ENCODE peak calls at places on chromosomes 2 and 18, in four cellular contexts. L is BJ, M is GM13977, W is Calu3. H is an unnamed sample.

GRCh38 chr2:72992734-72993102 is 75.4 kb downstream of the EMX1 start:
- DNase-seq in L (no peak), M (no peak), W (no peak), H (no peak)

GRCh38 chr2:184920451-184920965 is 322.2 kb downstream of the ZNF804A start:
- DNase-seq in L (no peak), M (no peak), W (no peak), H (no peak)

GRCh38 chr2:21633531-21634310 is 510.0 kb downstream of the TDRD15 start:
- DNase-seq in L (no peak), M (no peak), W (no peak), H (no peak)

GRCh38 chr2:62783679-62784078 is 78.2 kb downstream of the EHBP1 start:
- DNase-seq in L (no peak), M (no peak), W (no peak), H (no peak)

GRCh38 chr18:21391074-21391673 is 149.1 kb downstream of the GREB1L start:
- DNase-seq in L (peak), M (no peak), W (peak), H (peak)

GRCh38 chr18:79508565-79509535 is 113.1 kb downstream of the NFATC1 start:
- DNase-seq in L (no peak), M (peak), W (no peak), H (no peak)

GRCh38 chr18:24799176-24799575 is 338.7 kb downstream of the HRH4 start:
- DNase-seq in L (no peak), M (no peak), W (no peak), H (no peak)

GRCh38 chr2:141899740-141900139 is 231.1 kb downstream of the LRP1B start:
- DNase-seq in L (no peak), M (no peak), W (no peak), H (no peak)

GRCh38 chr2:240467149-240467642 is 31.7 kb downstream of the GPC1 start:
- DNase-seq in L (no peak), M (no peak), W (no peak), H (no peak)

GRCh38 chr2:189702071-189702470 is 27.6 kb downstream of the ANKAR start:
- DNase-seq in L (no peak), M (no peak), W (no peak), H (no peak)

GRCh38 chr2:132804045-132804444 is 134.0 kb upstream of the LYPD1 start:
- DNase-seq in L (no peak), M (no peak), W (no peak), H (peak)

DNA sequence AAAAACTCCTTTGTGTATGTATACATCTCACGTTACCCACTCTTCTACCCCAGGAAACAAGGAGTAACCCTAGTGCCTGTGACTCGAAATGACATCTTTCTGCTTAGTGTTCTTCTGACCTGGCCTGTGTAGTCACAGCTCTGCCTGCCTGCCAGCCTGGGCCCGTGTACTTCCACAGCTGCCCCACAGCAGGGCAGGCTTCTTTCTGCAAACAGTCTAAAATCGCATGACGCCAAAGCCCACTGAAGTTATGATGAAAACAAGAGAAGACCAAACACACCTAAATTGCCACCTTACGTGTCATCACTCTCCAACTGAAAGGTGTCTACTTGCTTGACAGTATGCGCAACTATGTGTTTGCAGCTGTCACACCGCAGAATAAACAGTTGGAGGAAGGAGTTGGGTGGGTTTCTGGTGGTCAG is 1.5 kb downstream of the GAREM1 start:
- DNase-seq in L (no peak), M (no peak), W (peak), H (peak)
- TF ChIP-seq CTCF in L (no peak), M (no peak), W (no peak), H (peak)

GRCh38 chr18:42730272-42730671 is 385.2 kb downstream of the RIT2 start:
- DNase-seq in L (no peak), M (no peak), W (no peak), H (peak)
- TF ChIP-seq CTCF in L (no peak), M (no peak), W (no peak), H (peak)

GRCh38 chr2:228700638-228701037 is 519.2 kb upstream of the SPHKAP start:
- DNase-seq in L (peak), M (no peak), W (no peak), H (peak)
- TF ChIP-seq CTCF in L (no peak), M (no peak), W (no peak), H (no peak)

GRCh38 chr2:85561280-85562212 is at the start of gene GGCX:
- DNase-seq in L (peak), M (peak), W (peak), H (peak)
- TF ChIP-seq CTCF in L (no peak), M (no peak), W (no peak), H (no peak)

GRCh38 chr2:45612265-45612664 is 1.2 kb upstream of the SRBD1 start:
- DNase-seq in L (no peak), M (peak), W (no peak), H (peak)

GRCh38 chr2:45607701-45608100 is 3.4 kb downstream of the SRBD1 start:
- DNase-seq in L (no peak), M (no peak), W (peak), H (peak)

GRCh38 chr2:45611020-45611737 is at the start of gene SRBD1:
- DNase-seq in L (peak), M (peak), W (peak), H (peak)

GRCh38 chr2:45612741-45613140 is 1.7 kb upstream of the SRBD1 start:
- DNase-seq in L (no peak), M (no peak), W (no peak), H (peak)

GRCh38 chr2:45610281-45611019 is 617 bp downstream of the SRBD1 start:
- DNase-seq in L (no peak), M (peak), W (peak), H (peak)
- TF ChIP-seq CTCF in L (peak), M (peak), W (no peak), H (peak)

DNA sequence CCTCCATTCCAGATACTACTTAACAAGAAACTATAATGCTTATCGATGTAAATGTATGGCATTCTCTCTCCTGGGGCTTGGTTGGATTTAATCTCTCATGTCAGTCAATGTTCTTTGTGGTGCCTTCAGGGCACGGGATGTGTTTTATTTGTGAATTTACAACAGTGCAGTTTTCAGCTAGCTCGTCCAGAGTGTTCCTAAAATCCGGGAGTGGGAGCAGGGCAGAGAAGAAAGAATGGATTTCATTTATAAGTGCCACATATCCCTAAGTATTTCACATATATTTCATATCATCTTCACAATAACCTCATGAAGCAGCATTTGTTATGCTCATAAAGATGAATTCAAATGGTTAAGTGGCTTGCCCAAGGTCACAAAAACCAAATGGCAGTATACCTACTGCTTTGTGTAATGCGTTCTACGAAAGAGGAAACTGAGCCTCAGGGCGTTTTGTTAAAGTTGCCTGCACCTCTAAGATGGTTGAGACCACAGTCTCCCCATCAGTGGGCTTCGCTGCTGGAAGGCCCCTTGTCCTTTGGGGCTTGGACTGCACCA is 134.7 kb upstream of the MGAT5 start:
- DNase-seq in L (no peak), M (no peak), W (no peak), H (no peak)
- TF ChIP-seq CTCF in L (no peak), M (no peak), W (no peak), H (no peak)

GRCh38 chr2:172134270-172134669 is 31.6 kb upstream of the DLX2 start:
- DNase-seq in L (no peak), M (no peak), W (no peak), H (no peak)
- TF ChIP-seq CTCF in L (no peak), M (no peak), W (no peak), H (no peak)

DNA sequence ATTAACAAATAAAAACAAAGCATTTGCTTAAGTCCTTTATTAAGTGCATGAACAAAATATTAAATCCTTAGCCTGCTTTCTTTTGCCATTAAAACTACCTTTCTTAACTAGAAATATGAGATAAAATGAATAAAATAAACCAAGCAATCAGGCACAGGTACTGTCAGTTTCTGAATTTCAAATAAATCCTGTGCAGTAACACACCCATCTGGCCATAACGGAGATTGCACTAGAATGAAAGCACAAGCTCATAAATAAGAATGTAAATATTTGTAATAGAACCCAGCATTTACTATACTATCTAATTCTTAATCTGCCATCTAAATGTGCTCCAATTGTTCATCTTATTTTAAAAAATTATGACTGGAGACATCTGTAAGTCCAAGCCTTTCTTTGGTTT is 31.9 kb downstream of the PRKRA start:
- DNase-seq in L (no peak), M (peak), W (no peak), H (peak)
- TF ChIP-seq CTCF in L (peak), M (peak), W (no peak), H (peak)

DNA sequence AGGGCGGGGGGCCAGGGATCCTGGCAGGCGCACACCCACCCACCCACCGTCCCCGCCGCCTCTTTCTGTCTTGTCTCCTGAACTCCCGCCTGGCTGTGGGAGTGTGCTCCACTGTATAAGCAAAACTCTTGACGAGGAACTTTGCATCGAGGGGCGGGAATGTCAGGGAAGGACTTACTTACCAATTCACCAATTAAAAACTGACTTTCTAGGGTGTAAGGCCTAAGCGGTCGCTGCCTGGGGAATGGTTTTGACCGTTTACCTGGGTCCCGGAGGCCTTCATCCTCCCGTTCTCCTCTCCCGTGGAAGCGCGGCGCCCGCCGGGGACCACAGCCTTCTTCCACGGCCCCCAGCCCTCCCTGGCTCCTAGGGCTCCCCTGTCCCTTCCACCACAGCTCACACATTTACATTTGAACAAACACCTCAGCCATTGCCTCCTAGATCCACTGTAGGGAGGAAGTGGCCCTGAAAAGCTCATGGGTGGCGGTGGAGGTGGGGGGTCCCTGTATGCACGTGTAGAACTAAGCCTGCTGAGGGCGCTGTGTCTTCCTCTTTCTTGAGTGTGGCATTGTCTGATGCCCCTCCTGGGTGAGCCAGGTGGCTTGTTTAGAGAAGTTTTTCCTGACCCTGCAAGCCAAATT is 8.9 kb downstream of the ASIC4 start:
- DNase-seq in L (no peak), M (no peak), W (no peak), H (no peak)
- TF ChIP-seq CTCF in L (no peak), M (no peak), W (no peak), H (no peak)